ENCODE peak calls at places on chromosome 1, in four cellular contexts. W, F, O and S are unnamed samples.

GRCh38 chr1:220807726-220808125 is 21.0 kb downstream of the MTARC1 start:
- DNase-seq in O (no peak), W (no peak), F (no peak), S (no peak)

GRCh38 chr1:181896824-181897223 is 164.7 kb downstream of the ZNF648 start:
- DNase-seq in O (no peak), W (no peak), F (no peak), S (no peak)

GRCh38 chr1:59976194-59977074 is 49.9 kb upstream of the CYP2J2 start:
- DNase-seq in F (peak; percentile 71), O (no peak), W (peak; percentile 26), S (peak; percentile 39)

GRCh38 chr1:2978691-2979190 is 42.5 kb upstream of the ACTRT2 start:
- DNase-seq in F (no peak), W (no peak), O (no peak), S (no peak)

GRCh38 chr1:2914702-2915101 is 106.6 kb upstream of the ACTRT2 start:
- DNase-seq in O (no peak), W (no peak), F (no peak), S (no peak)

GRCh38 chr1:239125027-239125426 is 261.3 kb upstream of the CHRM3 start:
- DNase-seq in F (no peak), W (no peak), O (no peak), S (no peak)

GRCh38 chr1:88001460-88001859 is 672.8 kb downstream of the LMO4 start:
- DNase-seq in W (peak; percentile 49), O (no peak), F (no peak), S (peak; percentile 13)

GRCh38 chr1:181117648-181118449 is 29.3 kb downstream of the IER5 start:
- DNase-seq in W (peak; percentile 67), O (no peak), F (no peak), S (no peak)

GRCh38 chr1:24418898-24419628 is 3.5 kb downstream of the NIPAL3 start:
- DNase-seq in O (no peak), F (peak; percentile 63), W (peak; percentile 38), S (peak; percentile 16)

GRCh38 chr1:116367256-116367949 is 5.6 kb upstream of the ATP1A1 start:
- DNase-seq in W (no peak), F (no peak), O (no peak), S (no peak)

GRCh38 chr1:73359001-73359400 is 839.0 kb downstream of the LRRIQ3 start:
- DNase-seq in F (no peak), W (no peak), O (no peak), S (no peak)

DNA sequence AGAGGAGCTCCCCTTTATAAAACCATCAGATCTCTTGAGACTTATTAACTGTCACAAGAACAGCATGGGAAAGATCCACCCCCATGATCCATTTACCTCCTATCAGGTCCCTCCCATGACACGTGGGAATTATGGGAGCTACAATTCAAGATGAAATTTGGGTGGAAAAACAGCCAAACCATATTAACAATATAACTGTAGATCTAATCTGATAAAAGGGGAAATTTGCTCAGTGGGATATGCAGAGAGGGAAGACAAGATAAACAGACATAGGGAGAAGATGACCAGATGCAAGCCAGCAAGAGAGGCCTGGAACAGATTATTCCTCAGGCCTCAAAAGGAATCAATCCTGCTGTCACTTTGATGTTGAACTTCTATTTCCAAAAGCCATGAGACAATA is 841.5 kb downstream of the LRRIQ3 start:
- DNase-seq in F (no peak), W (no peak), O (no peak), S (no peak)
- TF ChIP-seq ELK1 in F (no peak), W (no peak), O (no peak), S (no peak)

DNA sequence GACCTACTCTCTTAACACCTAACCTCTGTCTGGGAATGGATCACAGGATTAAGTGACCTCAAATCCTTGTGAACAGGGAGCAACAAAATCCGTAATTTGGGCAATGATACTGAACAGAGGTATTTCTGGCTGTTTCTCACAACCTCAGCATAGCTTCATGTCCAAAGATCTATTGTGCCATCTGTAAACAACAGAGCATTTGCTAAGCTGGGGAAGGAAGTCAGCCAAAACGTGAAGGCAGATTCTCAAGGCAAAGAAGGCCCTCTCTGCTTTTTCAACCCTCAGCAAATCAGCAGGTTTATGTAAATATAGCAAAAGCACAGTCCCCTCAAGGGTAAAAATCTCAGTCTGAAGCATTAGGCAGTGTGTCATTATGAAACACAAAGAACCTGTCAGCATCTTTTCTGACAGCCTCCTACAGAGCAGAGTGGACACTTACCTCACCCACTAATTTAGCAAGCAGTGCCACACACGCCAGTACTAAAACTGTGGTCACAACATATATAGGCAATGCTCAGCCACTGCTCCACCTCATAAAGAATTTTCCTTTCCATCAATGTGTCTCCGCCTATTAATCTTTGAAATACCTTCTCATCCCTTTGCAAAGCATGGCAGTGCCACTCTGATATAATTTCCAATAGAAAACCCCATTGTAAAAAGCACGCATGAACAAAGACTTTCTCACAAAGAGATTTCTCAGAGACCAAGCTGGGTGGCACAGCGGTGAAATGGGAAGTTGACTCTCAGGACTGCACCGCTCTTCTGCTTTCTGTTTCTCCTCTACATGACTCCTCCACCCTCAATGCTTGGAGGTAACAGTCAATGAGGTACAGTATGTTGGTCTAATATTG is 188.0 kb downstream of the RERE start:
- DNase-seq in F (no peak), W (peak; percentile 76), O (peak; percentile 91), S (no peak)
- TF ChIP-seq ELK1 in F (no peak), W (no peak), O (no peak), S (no peak)

DNA sequence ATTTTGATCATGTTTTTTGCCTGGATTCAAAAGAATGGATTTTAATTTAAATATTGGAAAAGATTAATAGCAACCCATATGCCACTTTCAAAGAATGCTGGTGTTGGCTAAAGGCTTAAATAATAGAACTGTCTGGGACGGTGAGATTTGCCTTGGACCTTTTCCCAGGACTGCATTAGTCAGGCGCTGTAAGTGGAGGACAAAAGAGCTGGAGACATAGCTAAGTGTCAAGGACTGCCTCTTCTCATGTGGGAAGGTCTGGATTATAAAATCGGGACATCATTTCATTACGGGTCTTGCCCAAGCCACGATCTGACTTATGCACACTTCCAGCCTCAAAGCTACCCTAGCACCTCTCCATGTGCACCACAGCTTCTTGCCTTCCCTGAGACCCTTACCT is 458.5 kb upstream of the DEPDC1 start:
- DNase-seq in O (no peak), W (no peak), F (no peak), S (no peak)
- TF ChIP-seq ELK1 in O (no peak), W (no peak), F (no peak), S (no peak)

GRCh38 chr1:1163538-1164070 is 10.1 kb upstream of the TTLL10 start:
- DNase-seq in O (no peak), W (no peak), F (no peak), S (no peak)

GRCh38 chr1:1161683-1162079 is 12.0 kb upstream of the TTLL10 start:
- DNase-seq in O (no peak), F (no peak), W (no peak), S (no peak)

GRCh38 chr1:1164361-1164700 is 9.3 kb upstream of the TTLL10 start:
- DNase-seq in W (no peak), O (no peak), F (no peak), S (no peak)

GRCh38 chr1:1161078-1161682 is 12.5 kb upstream of the TTLL10 start:
- DNase-seq in F (no peak), W (no peak), O (no peak), S (no peak)

GRCh38 chr1:1162597-1163537 is 10.8 kb upstream of the TTLL10 start:
- DNase-seq in F (no peak), O (no peak), W (no peak), S (no peak)
- TF ChIP-seq ELK1 in F (no peak), O (no peak), W (no peak), S (no peak)

GRCh38 chr1:212410231-212410825 is 4.4 kb downstream of the PACC1 start:
- DNase-seq in O (no peak), F (no peak), W (no peak), S (no peak)

GRCh38 chr1:212414328-212415106 is at the start of gene PACC1:
- DNase-seq in F (peak; percentile 99), W (peak; percentile 80), O (peak; percentile 94), S (peak; percentile 88)

GRCh38 chr1:212413902-212414327 is 771 bp downstream of the PACC1 start:
- DNase-seq in W (peak; percentile 14), F (no peak), O (no peak), S (no peak)

GRCh38 chr1:212412374-212412773 is 2.3 kb downstream of the PACC1 start:
- DNase-seq in F (no peak), O (no peak), W (no peak), S (no peak)

DNA sequence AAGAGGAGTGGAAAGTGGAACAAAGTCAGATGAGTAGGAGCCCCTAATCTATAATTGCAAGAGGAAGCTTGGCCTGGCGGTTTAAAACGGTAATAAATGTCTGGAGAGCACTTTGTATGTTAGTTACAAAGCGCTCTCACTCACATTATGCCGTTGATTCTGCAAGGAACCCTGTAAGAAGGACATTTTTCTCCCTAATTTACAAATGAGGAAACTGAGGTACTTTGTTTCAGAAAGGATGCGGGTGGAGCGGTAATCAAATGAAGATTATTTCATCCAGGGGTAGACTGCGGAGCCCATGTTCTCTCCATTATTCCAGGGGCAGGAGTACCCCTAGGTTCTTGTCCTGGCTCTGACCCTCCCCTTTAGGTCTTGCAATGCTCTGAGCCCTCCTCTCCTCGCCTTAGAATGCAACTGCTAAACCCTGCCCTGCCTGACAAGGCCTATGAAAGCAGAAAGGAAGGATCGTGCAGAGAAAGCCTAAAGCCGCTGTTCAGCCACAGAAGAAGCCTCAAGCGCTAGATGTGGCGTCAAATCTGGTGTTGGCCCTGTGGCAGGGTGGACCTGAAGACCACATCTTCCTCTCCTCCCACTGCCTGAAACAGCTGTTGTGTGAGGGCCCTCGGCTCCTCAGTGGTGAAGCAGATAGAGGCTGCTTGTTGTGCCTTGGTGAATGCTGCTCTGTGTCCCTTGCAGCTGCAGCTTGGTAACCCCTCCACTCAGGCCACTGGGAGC is 588 bp upstream of the PACC1 start:
- DNase-seq in O (no peak), W (no peak), F (peak; percentile 43), S (no peak)
- TF ChIP-seq ELK1 in O (no peak), W (no peak), F (no peak), S (no peak)

GRCh38 chr1:16149702-16150488 is 6.0 kb downstream of the EPHA2 start:
- DNase-seq in W (no peak), F (no peak), O (no peak), S (no peak)

GRCh38 chr1:16147615-16147926 is 8.3 kb downstream of the EPHA2 start:
- DNase-seq in W (no peak), F (no peak), O (no peak), S (no peak)

GRCh38 chr1:16149146-16149545 is 6.7 kb downstream of the EPHA2 start:
- DNase-seq in F (no peak), O (no peak), W (no peak), S (no peak)

GRCh38 chr1:16146888-16147614 is 8.8 kb downstream of the EPHA2 start:
- DNase-seq in O (no peak), W (peak; percentile 65), F (peak; percentile 37), S (peak; percentile 58)

DNA sequence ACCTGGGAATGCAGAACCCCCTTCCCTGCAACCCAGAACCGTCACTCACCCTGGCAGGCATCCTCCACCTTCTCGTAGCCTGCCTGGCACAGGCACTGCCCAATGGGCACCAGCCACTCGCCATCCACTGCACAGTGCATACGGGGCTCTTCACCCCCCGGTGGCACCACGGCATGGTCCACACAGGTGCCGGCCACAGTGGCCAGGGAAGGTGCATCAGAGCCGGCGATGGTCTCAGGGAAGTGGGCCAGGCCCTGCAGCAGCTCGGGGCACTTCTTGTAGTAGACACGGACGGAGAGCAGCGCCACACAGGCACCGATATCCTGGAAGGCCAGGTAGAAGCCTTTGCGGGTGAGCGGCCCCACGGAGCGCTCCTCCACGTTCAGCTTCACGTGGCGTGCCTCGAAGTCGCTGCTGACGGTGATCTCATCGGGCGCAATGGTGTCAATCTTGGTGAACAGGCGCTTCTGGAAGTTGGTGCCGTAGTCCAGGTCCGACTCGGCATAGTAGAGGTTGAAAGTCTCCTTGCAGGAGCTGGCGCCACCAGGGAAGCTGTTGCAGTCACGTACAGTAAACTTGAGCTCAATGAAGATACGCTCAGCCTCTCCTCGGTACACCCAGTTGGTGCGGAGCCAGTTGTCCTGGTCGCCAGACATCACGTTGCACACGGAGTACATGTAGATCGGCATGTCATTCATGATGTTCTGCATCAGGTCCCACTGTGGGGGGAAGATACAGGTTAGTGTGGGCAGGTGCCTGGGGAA is 7.4 kb downstream of the EPHA2 start:
- DNase-seq in W (no peak), O (no peak), F (no peak), S (no peak)
- TF ChIP-seq ELK1 in W (no peak), O (no peak), F (no peak), S (no peak)